ENCODE peak calls at places on chromosomes 13 and 19, in five cellular contexts. C, G, B, Z and F are unnamed samples.

GRCh38 chr19:49894879-49895565 is 1.7 kb downstream of the IL4I1 start:
- DNase-seq in C (no peak), G (no peak), B (no peak), Z (peak; percentile 40), F (peak; percentile 27)

GRCh38 chr13:51520524-51520923 is 63.7 kb upstream of the WDFY2 start:
- DNase-seq in C (no peak), G (no peak), B (peak; percentile 90), Z (no peak), F (no peak)

GRCh38 chr19:7067716-7068115 is 1.8 kb upstream of the ZNF557 start:
- DNase-seq in C (no peak), G (no peak), B (peak; percentile 48), Z (no peak), F (no peak)

GRCh38 chr13:104648291-104648690 is 1582.1 kb upstream of the SLC10A2 start:
- DNase-seq in C (no peak), G (no peak), B (no peak), Z (no peak), F (no peak)

GRCh38 chr13:29676535-29676934 is 81.0 kb upstream of the SLC7A1 start:
- DNase-seq in C (no peak), G (no peak), B (peak; percentile 80), Z (no peak), F (no peak)

GRCh38 chr19:47414469-47414868 is 4.9 kb downstream of the MEIS3 start:
- DNase-seq in C (no peak), G (peak; percentile 43), B (no peak), Z (no peak), F (no peak)

GRCh38 chr19:48171584-48172170 is 1.2 kb downstream of the ZSWIM9 start:
- DNase-seq in C (no peak), G (no peak), B (no peak), Z (no peak), F (no peak)

GRCh38 chr13:61913183-61913582 is 497.5 kb upstream of the PCDH20 start:
- DNase-seq in C (no peak), G (no peak), B (no peak), Z (no peak), F (no peak)

GRCh38 chr19:40241809-40242384 is 15.4 kb upstream of the CCNP start:
- DNase-seq in C (no peak), G (no peak), B (no peak), Z (no peak), F (no peak)

GRCh38 chr13:104011505-104012270 is 945.5 kb upstream of the SLC10A2 start:
- DNase-seq in C (no peak), G (no peak), B (no peak), Z (no peak), F (no peak)

GRCh38 chr13:21719463-21719862 is 48.6 kb downstream of the FGF9 start:
- DNase-seq in C (no peak), G (no peak), B (no peak), Z (no peak), F (no peak)

GRCh38 chr19:38506375-38506722 is 72.9 kb downstream of the RYR1 start:
- DNase-seq in C (no peak), G (no peak), B (no peak), Z (no peak), F (no peak)

GRCh38 chr19:58515259-58515658 is 3.5 kb upstream of the SLC27A5 start:
- DNase-seq in C (no peak), G (no peak), B (no peak), Z (no peak), F (no peak)

GRCh38 chr19:7544626-7545025 is 9.1 kb downstream of the PNPLA6 start:
- DNase-seq in C (no peak), G (no peak), B (no peak), Z (no peak), F (no peak)

GRCh38 chr19:5106971-5107370 is 138.1 kb downstream of the KDM4B start:
- DNase-seq in C (no peak), G (no peak), B (no peak), Z (no peak), F (no peak)

GRCh38 chr19:5106361-5106760 is 137.4 kb downstream of the KDM4B start:
- DNase-seq in C (no peak), G (no peak), B (no peak), Z (no peak), F (no peak)

GRCh38 chr19:5103061-5103701 is 134.3 kb downstream of the KDM4B start:
- DNase-seq in C (no peak), G (peak; percentile 94), B (peak; percentile 11), Z (no peak), F (no peak)

GRCh38 chr19:5103812-5104410 is 135.0 kb downstream of the KDM4B start:
- DNase-seq in C (no peak), G (no peak), B (no peak), Z (no peak), F (no peak)

DNA sequence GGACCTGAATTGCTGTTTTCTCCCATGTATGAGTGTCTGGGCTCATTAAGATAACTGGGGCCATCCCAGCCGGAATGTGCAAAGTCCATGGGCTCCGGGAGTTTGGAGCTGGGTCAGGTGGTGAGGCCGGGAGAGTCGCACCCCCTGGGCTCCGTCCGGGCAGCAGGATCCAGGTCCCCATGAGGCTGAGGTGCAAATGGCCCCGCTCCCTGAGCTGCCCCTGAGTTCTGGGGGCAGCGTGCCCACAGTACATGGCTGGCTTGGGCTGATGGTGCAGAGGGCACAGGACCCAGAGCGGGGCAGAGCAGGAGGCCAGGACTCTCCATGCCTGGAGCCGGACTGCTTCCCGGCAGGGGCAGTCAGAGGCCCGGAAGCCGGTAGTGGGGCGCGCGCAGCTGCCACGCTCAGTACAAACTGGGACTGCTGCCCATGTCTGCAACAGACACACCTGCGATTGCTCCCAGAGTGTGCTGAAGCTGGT is 136.0 kb downstream of the KDM4B start:
- DNase-seq in C (no peak), G (no peak), B (no peak), Z (no peak), F (no peak)
- H3K27ac ChIP-seq in C (no peak overlapping the region), G (no peak overlapping the region), B (no peak overlapping the region), Z (no peak overlapping the region), F (no peak overlapping the region)

GRCh38 chr19:4638828-4639530 is at the start of gene TNFAIP8L1:
- DNase-seq in C (peak; percentile 99), G (peak; percentile 100), B (peak; percentile 97), Z (peak; percentile 96), F (peak; percentile 99)
- H3K27ac ChIP-seq in C (peak within 1 kb of the TSS; percentile 79), G (peak within 1 kb of the TSS; percentile 54), B (no peak within 1 kb of the TSS), Z (peak within 1 kb of the TSS; percentile 81), F (peak within 1 kb of the TSS; percentile 82)

DNA sequence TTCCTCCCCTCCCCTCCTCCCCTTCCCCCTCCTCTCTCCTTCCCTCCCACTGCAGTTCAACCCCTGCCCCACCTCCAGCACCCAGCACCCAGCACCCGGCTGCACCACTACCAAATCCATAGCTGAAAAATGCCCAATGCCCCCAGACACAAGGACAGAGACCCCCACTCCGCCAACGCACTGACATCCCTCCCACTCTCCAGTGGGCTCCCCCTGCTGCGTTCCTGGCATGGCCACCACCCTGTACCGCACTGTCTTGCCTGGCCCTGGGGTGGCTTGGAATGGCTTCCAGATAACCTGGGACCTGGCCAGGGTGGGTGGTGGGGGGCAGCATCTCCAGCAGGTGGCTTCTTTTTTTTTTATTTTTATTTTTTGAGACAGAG is 5.8 kb upstream of the MKNK2 start:
- DNase-seq in C (no peak), G (no peak), B (no peak), Z (no peak), F (no peak)
- H3K27ac ChIP-seq in C (peak overlapping the region; percentile 99), G (no peak overlapping the region), B (peak overlapping the region; percentile 27), Z (peak overlapping the region; percentile 75), F (no peak overlapping the region)

GRCh38 chr19:23254141-23254910 is 4.1 kb upstream of the ZNF724 start:
- DNase-seq in C (no peak), G (no peak), B (no peak), Z (no peak), F (no peak)
- H3K27ac ChIP-seq in C (no peak overlapping the region), G (no peak overlapping the region), B (no peak overlapping the region), Z (no peak overlapping the region), F (no peak overlapping the region)

DNA sequence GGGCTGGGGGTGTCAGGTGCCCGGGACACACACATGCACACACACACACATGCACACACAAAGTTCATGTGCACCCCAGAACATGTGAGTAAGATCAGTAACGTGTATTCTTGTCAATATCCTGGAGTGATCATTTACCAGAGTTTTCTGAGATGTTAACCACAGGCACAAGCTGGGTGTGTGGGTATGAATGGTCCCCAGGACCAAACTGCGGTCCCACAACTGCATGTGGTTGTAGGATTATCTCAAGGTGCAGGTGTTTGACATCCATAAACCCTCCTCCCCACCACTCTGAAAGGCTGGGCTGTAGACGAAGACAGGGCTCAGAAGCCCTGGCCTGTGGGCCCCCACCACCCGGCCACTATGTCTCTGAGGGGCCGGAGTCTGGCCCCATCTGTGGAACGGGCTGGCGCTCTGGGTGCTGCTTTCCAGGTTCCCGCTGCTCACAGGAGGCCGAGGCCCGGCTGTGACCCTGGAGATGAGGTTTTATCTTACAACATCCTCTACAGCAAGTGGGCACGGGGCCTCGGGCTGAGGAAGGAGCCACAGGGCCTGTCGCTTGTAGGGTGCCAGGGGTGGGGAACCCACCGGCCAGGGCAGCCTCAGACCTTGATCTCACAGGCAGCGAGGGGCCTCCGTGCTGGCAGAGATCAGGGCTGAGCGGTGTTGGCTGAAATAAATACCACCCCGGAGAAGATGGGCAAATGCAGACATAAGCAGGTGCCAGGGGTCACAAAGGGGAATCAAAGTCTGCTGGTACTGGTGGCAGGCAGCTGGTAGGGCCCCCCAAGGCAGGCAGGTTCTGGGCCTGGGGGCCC is 4.3 kb downstream of the F2RL3 start:
- DNase-seq in C (no peak), G (no peak), B (no peak), Z (no peak), F (no peak)
- H3K27ac ChIP-seq in C (peak overlapping the region; percentile 63), G (no peak overlapping the region), B (no peak overlapping the region), Z (no peak overlapping the region), F (no peak overlapping the region)

GRCh38 chr19:10192922-10193321 is 1.8 kb downstream of the DNMT1 start:
- DNase-seq in C (no peak), G (no peak), B (no peak), Z (no peak), F (no peak)

GRCh38 chr19:10193666-10194499 is 870 bp downstream of the DNMT1 start:
- DNase-seq in C (no peak), G (no peak), B (peak; percentile 88), Z (peak; percentile 7), F (no peak)

GRCh38 chr19:10194500-10195198 is at the start of gene DNMT1:
- DNase-seq in C (peak; percentile 97), G (peak; percentile 100), B (peak; percentile 97), Z (peak; percentile 88), F (peak; percentile 94)

GRCh38 chr19:10191347-10191746 is 3.4 kb downstream of the DNMT1 start:
- DNase-seq in C (no peak), G (no peak), B (peak; percentile 75), Z (no peak), F (no peak)

GRCh38 chr19:10195199-10195519 is 406 bp upstream of the DNMT1 start:
- DNase-seq in C (no peak), G (no peak), B (no peak), Z (no peak), F (no peak)
- H3K27ac ChIP-seq in C (peak overlapping the region; percentile 91), G (peak overlapping the region; percentile 71), B (no peak overlapping the region), Z (peak overlapping the region; percentile 84), F (peak overlapping the region; percentile 19)

DNA sequence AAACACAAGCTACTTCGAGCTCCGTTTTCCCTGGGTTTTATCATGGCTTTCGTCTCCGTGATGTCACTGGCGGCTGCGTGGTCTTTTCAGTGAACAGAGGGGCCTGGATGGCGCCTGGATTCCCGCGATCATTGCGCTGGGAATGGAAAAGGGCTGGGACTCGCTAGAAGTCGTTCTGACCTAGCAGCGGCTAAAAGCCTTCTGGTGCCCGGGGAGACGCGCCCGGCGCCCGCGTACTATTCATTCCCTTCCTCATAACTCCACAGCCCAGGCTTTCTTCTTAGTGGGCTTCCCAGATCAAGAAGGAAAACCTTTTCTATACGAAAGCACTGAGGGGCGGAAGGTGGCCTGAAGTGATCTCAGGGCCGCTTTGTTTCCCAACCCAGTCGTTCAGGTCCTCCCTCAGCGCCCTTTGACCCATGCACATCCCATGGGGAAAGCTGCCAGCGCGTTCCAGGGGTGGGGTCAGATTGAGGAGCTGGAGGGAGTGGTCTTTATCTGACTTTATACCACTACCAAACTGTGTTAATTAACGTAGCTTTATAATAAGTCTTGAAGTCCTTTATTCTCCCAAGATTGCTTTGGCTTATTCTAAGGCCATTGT is 96.6 kb downstream of the ELF1 start:
- DNase-seq in C (peak; percentile 81), G (no peak), B (no peak), Z (no peak), F (no peak)
- H3K27ac ChIP-seq in C (peak overlapping the region; percentile 61), G (no peak overlapping the region), B (no peak overlapping the region), Z (no peak overlapping the region), F (no peak overlapping the region)